ENCODE peak calls at places on chromosomes 3 and 15, in six cellular contexts. One of them, this sample, is unnamed.

GRCh38 chr3:136932518-136932917 is 25.3 kb upstream of the IL20RB start:
- DNase-seq in IMR-90: peak
- DNase-seq in neuronal stem cell: no peak
- DNase-seq in mesendoderm: no peak
- DNase-seq in mesenchymal stem cell: peak
- DNase-seq in H9: no peak
- DNase-seq in this sample: peak

GRCh38 chr3:70832035-70832795 is 519.8 kb upstream of the MDFIC2 start:
- DNase-seq in mesenchymal stem cell: peak
- DNase-seq in IMR-90: peak
- DNase-seq in neuronal stem cell: no peak
- DNase-seq in mesendoderm: no peak
- DNase-seq in H9: no peak
- DNase-seq in this sample: peak

GRCh38 chr3:71486831-71487230 is 96.7 kb downstream of the FOXP1 start:
- DNase-seq in neuronal stem cell: no peak
- DNase-seq in H9: no peak
- DNase-seq in mesenchymal stem cell: no peak
- DNase-seq in IMR-90: no peak
- DNase-seq in mesendoderm: no peak
- DNase-seq in this sample: no peak

GRCh38 chr3:111669926-111670630 is 74.9 kb upstream of the ZBED2 start:
- DNase-seq in neuronal stem cell: no peak
- DNase-seq in IMR-90: peak
- DNase-seq in mesendoderm: peak
- DNase-seq in H9: no peak
- DNase-seq in mesenchymal stem cell: peak
- DNase-seq in this sample: peak

GRCh38 chr15:55403531-55403930 is 4.6 kb downstream of the CCPG1 start:
- DNase-seq in mesendoderm: no peak
- DNase-seq in mesenchymal stem cell: peak
- DNase-seq in H9: no peak
- DNase-seq in IMR-90: peak
- DNase-seq in neuronal stem cell: no peak
- DNase-seq in this sample: peak

GRCh38 chr15:93049914-93050534 is 39.0 kb downstream of the RGMA start:
- DNase-seq in neuronal stem cell: no peak
- DNase-seq in IMR-90: no peak
- DNase-seq in H9: no peak
- DNase-seq in mesendoderm: no peak
- DNase-seq in mesenchymal stem cell: no peak
- DNase-seq in this sample: no peak

GRCh38 chr3:87462228-87462627 is 185.8 kb upstream of the POU1F1 start:
- DNase-seq in mesendoderm: no peak
- DNase-seq in mesenchymal stem cell: no peak
- DNase-seq in IMR-90: no peak
- DNase-seq in neuronal stem cell: no peak
- DNase-seq in H9: no peak
- DNase-seq in this sample: no peak

GRCh38 chr3:156285626-156286025 is 165.2 kb downstream of the KCNAB1 start:
- DNase-seq in neuronal stem cell: no peak
- DNase-seq in IMR-90: no peak
- DNase-seq in mesendoderm: no peak
- DNase-seq in mesenchymal stem cell: no peak
- DNase-seq in H9: no peak
- DNase-seq in this sample: no peak

GRCh38 chr3:175512700-175513099 is 653.6 kb downstream of the NAALADL2 start:
- DNase-seq in mesenchymal stem cell: no peak
- DNase-seq in H9: no peak
- DNase-seq in IMR-90: no peak
- DNase-seq in neuronal stem cell: peak
- DNase-seq in mesendoderm: no peak
- DNase-seq in this sample: no peak

GRCh38 chr3:184814214-184814613 is 2.2 kb downstream of the VPS8 start:
- DNase-seq in H9: no peak
- DNase-seq in neuronal stem cell: no peak
- DNase-seq in IMR-90: peak
- DNase-seq in mesenchymal stem cell: peak
- DNase-seq in mesendoderm: no peak
- DNase-seq in this sample: no peak

GRCh38 chr15:90315276-90315982 is 36.7 kb upstream of the ZNF774 start:
- DNase-seq in mesenchymal stem cell: peak
- DNase-seq in mesendoderm: no peak
- DNase-seq in neuronal stem cell: no peak
- DNase-seq in IMR-90: peak
- DNase-seq in H9: no peak
- DNase-seq in this sample: peak

GRCh38 chr3:50008931-50009330 is 69.0 kb downstream of the RBM6 start:
- DNase-seq in H9: no peak
- DNase-seq in IMR-90: peak
- DNase-seq in mesendoderm: no peak
- DNase-seq in neuronal stem cell: no peak
- DNase-seq in mesenchymal stem cell: peak
- DNase-seq in this sample: peak

GRCh38 chr15:77400258-77400657 is 19.6 kb downstream of the PEAK1 start:
- DNase-seq in mesenchymal stem cell: no peak
- DNase-seq in IMR-90: no peak
- DNase-seq in neuronal stem cell: no peak
- DNase-seq in H9: no peak
- DNase-seq in mesendoderm: no peak
- DNase-seq in this sample: no peak

GRCh38 chr15:89197503-89197971 is 23.8 kb downstream of the RLBP1 start:
- DNase-seq in mesendoderm: peak
- DNase-seq in H9: peak
- DNase-seq in neuronal stem cell: peak
- DNase-seq in IMR-90: no peak
- DNase-seq in mesenchymal stem cell: no peak
- DNase-seq in this sample: no peak

GRCh38 chr15:89199734-89200133 is 21.6 kb downstream of the RLBP1 start:
- DNase-seq in neuronal stem cell: no peak
- DNase-seq in H9: peak
- DNase-seq in mesendoderm: peak
- DNase-seq in IMR-90: no peak
- DNase-seq in mesenchymal stem cell: no peak
- DNase-seq in this sample: no peak

GRCh38 chr15:89196994-89197393 is 24.4 kb downstream of the RLBP1 start:
- DNase-seq in mesendoderm: no peak
- DNase-seq in H9: no peak
- DNase-seq in IMR-90: no peak
- DNase-seq in mesenchymal stem cell: no peak
- DNase-seq in neuronal stem cell: no peak
- DNase-seq in this sample: no peak

GRCh38 chr15:89198934-89199333 is 22.4 kb downstream of the RLBP1 start:
- DNase-seq in H9: no peak
- DNase-seq in IMR-90: no peak
- DNase-seq in neuronal stem cell: no peak
- DNase-seq in mesenchymal stem cell: no peak
- DNase-seq in mesendoderm: no peak
- DNase-seq in this sample: no peak

GRCh38 chr15:89198196-89198595 is 23.2 kb downstream of the RLBP1 start:
- DNase-seq in H9: no peak
- DNase-seq in IMR-90: no peak
- DNase-seq in mesendoderm: no peak
- DNase-seq in mesenchymal stem cell: no peak
- DNase-seq in neuronal stem cell: no peak
- DNase-seq in this sample: no peak
- H2BK5ac ChIP-seq in H9: no peak
- H2BK5ac ChIP-seq in IMR-90: no peak
- H2BK5ac ChIP-seq in mesendoderm: no peak
- H2BK5ac ChIP-seq in mesenchymal stem cell: no peak
- H2BK5ac ChIP-seq in neuronal stem cell: no peak
- H2BK5ac ChIP-seq in this sample: no peak

DNA sequence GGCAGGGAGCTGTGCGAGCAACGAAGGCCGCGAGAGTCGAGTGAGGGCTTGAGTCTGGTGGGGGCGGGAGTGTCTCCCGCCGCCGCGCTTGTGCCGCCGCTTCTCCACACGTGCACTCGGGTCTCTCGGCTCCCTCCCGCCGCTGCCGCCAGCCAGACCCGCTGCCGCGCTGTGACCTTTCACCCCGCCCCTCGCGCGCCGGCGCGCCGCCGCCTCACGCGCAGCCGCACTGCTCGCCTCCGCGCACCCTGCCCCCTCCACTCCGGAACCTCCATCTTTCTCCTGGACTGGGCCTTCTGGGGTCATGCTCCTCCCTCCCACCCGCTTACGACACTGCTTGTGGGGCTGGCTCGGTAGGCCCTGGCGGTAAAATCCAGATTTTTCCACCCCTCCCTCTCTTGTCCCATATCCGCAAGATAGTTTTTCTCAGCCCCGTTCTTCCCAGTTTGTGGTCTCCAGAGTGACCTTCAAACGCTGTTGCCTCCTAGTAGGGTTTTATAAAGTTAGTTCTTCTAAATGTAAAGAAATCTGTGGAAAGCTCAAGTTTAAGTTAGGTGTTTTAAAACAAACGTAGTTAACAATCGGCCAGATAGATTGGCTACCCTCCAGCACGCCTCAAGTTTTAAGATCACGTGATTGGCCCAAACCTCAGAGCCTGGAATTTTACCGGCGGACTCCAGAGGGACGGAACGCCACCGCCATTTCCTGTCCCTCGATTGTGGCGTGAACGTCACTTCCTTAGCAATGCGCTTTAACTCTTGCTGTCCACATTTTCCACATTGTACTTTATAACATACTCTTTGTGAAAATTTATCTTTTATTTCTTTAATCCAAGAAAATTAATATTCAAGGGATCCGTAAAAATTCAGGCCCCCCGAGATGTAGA is at the start of gene NAA50:
- DNase-seq in IMR-90: peak
- DNase-seq in H9: peak
- DNase-seq in mesenchymal stem cell: peak
- DNase-seq in neuronal stem cell: peak
- DNase-seq in mesendoderm: peak
- DNase-seq in this sample: peak
- H2BK120ac ChIP-seq in IMR-90: peak
- H2BK120ac ChIP-seq in H9: peak
- H2BK120ac ChIP-seq in mesenchymal stem cell: peak
- H2BK120ac ChIP-seq in neuronal stem cell: no peak
- H2BK120ac ChIP-seq in mesendoderm: no peak
- H2BK120ac ChIP-seq in this sample: peak

GRCh38 chr3:195839260-195840010 is 27.7 kb upstream of the MUC4 start:
- DNase-seq in IMR-90: no peak
- DNase-seq in mesenchymal stem cell: no peak
- DNase-seq in neuronal stem cell: no peak
- DNase-seq in H9: no peak
- DNase-seq in mesendoderm: no peak
- DNase-seq in this sample: no peak

GRCh38 chr3:195836736-195837135 is 25.0 kb upstream of the MUC4 start:
- DNase-seq in H9: no peak
- DNase-seq in mesenchymal stem cell: no peak
- DNase-seq in IMR-90: no peak
- DNase-seq in neuronal stem cell: no peak
- DNase-seq in mesendoderm: no peak
- DNase-seq in this sample: no peak

GRCh38 chr3:195838714-195839113 is 27.0 kb upstream of the MUC4 start:
- DNase-seq in mesendoderm: no peak
- DNase-seq in H9: no peak
- DNase-seq in neuronal stem cell: no peak
- DNase-seq in IMR-90: no peak
- DNase-seq in mesenchymal stem cell: no peak
- DNase-seq in this sample: no peak

GRCh38 chr3:195835791-195836190 is 24.1 kb upstream of the MUC4 start:
- DNase-seq in H9: no peak
- DNase-seq in neuronal stem cell: no peak
- DNase-seq in IMR-90: no peak
- DNase-seq in mesenchymal stem cell: no peak
- DNase-seq in mesendoderm: no peak
- DNase-seq in this sample: no peak

DNA sequence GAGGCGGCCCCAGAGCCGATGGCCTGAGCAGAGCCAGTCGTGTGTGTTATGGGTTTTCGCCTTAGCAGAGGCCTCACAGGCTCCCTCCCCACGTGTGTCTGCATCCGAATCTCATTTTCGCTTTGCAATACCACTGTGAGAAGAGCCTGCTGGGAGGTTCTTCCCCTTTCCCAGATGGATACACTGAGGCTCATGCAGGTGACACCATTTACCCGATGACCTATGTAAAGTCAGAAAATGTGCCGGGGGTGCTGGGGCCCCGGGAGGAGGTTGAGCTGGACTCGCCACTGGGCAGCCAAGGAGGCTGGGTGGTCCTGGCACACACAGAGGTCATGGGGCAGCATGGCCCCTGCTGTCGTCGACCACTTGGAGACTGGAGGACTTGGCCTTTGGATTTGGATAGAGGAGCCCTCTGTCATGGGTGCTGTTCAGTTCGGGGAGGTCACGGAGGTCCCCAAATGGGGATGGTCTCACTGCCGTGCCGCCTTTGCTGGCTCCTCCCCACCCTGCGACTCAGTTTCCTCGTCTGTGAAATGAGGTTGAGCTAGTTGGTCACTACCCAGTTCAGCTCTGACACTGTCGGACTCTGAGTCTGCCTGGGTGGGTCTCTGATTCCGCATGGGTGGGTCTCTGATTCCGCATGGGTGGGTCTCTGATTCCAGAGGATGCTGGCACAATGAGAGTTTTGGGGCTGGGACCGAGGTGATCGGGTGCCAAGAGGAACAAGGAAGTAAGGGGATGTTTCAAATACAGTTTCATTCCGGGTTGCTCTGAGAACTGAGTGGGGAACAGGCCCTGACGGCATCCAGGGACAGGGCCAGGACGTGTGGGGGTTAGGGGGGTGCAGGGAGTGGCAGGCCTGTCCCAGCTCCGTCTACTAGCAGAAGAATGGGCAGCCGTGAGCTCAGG is 23.2 kb upstream of the MUC4 start:
- DNase-seq in H9: no peak
- DNase-seq in IMR-90: no peak
- DNase-seq in mesendoderm: no peak
- DNase-seq in neuronal stem cell: no peak
- DNase-seq in mesenchymal stem cell: no peak
- DNase-seq in this sample: no peak
- H2BK5ac ChIP-seq in H9: no peak
- H2BK5ac ChIP-seq in IMR-90: no peak
- H2BK5ac ChIP-seq in mesendoderm: no peak
- H2BK5ac ChIP-seq in neuronal stem cell: no peak
- H2BK5ac ChIP-seq in mesenchymal stem cell: no peak
- H2BK5ac ChIP-seq in this sample: no peak

DNA sequence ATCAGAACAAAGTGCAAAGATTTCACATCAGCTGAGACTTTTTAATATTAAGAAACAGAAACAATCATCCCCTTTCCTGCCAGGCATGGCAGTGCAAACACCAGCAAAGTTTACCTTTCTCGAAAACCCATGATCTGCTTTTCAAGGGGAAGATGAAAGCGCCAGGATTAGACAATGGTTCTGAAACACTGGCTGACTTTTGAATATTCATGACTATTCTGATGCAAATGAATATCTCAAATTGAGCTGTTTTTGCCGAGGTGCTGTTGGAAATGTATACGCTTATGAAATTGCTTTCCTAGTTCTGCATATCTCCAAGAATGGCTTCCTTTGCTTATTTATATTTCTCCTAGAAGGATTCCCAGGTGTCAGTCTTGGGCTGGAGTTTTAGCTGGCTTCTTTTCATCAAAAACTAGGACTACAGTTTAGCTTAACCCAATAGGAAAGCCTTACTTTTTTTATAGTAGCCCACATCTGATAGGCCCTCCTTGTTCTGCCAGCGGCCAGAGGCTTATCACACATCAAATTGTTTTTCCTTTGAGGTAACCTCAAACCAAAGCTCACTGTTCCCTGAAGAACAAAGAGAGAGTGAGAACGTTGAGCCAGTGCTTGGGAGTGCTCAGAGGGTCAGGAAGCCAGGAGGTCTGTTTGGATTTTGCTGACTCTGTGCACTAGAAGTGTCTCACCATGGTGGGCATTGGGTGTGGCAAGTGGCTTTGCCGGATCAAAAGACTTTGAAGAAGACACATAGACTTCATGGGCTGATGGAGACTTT is 74.0 kb upstream of the PLCL2 start:
- DNase-seq in IMR-90: no peak
- DNase-seq in mesendoderm: peak
- DNase-seq in H9: no peak
- DNase-seq in mesenchymal stem cell: no peak
- DNase-seq in neuronal stem cell: no peak
- DNase-seq in this sample: no peak
- H2BK120ac ChIP-seq in IMR-90: no peak
- H2BK120ac ChIP-seq in mesendoderm: no peak
- H2BK120ac ChIP-seq in H9: no peak
- H2BK120ac ChIP-seq in mesenchymal stem cell: no peak
- H2BK120ac ChIP-seq in neuronal stem cell: no peak
- H2BK120ac ChIP-seq in this sample: no peak